ENCODE peak calls at places on chromosomes 16 and 17, in ten cellular contexts. One of them, this sample, is unnamed.

GRCh38 chr17:17757944-17758343 is 76.7 kb downstream of the RAI1 start:
- DNase-seq in body of pancreas: no peak
- DNase-seq in neuronal stem cell: no peak
- DNase-seq in thoracic aorta: no peak
- DNase-seq in colonic mucosa: no peak
- DNase-seq in pancreas: no peak
- DNase-seq in lung: no peak
- DNase-seq in ovary: no peak
- DNase-seq in cardiac muscle cell: no peak
- DNase-seq in tibial artery: no peak
- DNase-seq in this sample: no peak

GRCh38 chr17:2016494-2016893 is 8.6 kb downstream of the RTN4RL1 start:
- DNase-seq in body of pancreas: no peak
- DNase-seq in neuronal stem cell: no peak
- DNase-seq in thoracic aorta: no peak
- DNase-seq in colonic mucosa: no peak
- DNase-seq in pancreas: no peak
- DNase-seq in lung: no peak
- DNase-seq in ovary: no peak
- DNase-seq in cardiac muscle cell: no peak
- DNase-seq in tibial artery: no peak
- DNase-seq in this sample: no peak

GRCh38 chr17:30323262-30323894 is 10.5 kb downstream of the TMIGD1 start:
- DNase-seq in body of pancreas: no peak
- DNase-seq in neuronal stem cell: no peak
- DNase-seq in thoracic aorta: no peak
- DNase-seq in colonic mucosa: no peak
- DNase-seq in pancreas: no peak
- DNase-seq in lung: no peak
- DNase-seq in ovary: no peak
- DNase-seq in cardiac muscle cell: no peak
- DNase-seq in tibial artery: no peak
- DNase-seq in this sample: no peak

GRCh38 chr17:7133424-7133823 is 18.8 kb upstream of the ASGR2 start:
- DNase-seq in body of pancreas: no peak
- DNase-seq in neuronal stem cell: peak; percentile 43
- DNase-seq in thoracic aorta: no peak
- DNase-seq in colonic mucosa: no peak
- DNase-seq in pancreas: no peak
- DNase-seq in lung: peak; percentile 49
- DNase-seq in ovary: no peak
- DNase-seq in cardiac muscle cell: no peak
- DNase-seq in tibial artery: peak; percentile 43
- DNase-seq in this sample: no peak

GRCh38 chr17:81406117-81406953 is 11.1 kb downstream of the BAHCC1 start:
- DNase-seq in body of pancreas: no peak
- DNase-seq in neuronal stem cell: no peak
- DNase-seq in thoracic aorta: no peak
- DNase-seq in colonic mucosa: peak; percentile 65
- DNase-seq in pancreas: no peak
- DNase-seq in lung: no peak
- DNase-seq in ovary: no peak
- DNase-seq in cardiac muscle cell: no peak
- DNase-seq in tibial artery: no peak
- DNase-seq in this sample: no peak

GRCh38 chr16:16038950-16039349 is 89.5 kb downstream of the ABCC1 start:
- DNase-seq in body of pancreas: no peak
- DNase-seq in neuronal stem cell: no peak
- DNase-seq in thoracic aorta: no peak
- DNase-seq in colonic mucosa: no peak
- DNase-seq in pancreas: no peak
- DNase-seq in lung: no peak
- DNase-seq in ovary: no peak
- DNase-seq in cardiac muscle cell: no peak
- DNase-seq in tibial artery: no peak
- DNase-seq in this sample: no peak

GRCh38 chr17:77332981-77333685 is 192.4 kb downstream of the SEC14L1 start:
- DNase-seq in body of pancreas: no peak
- DNase-seq in neuronal stem cell: no peak
- DNase-seq in thoracic aorta: no peak
- DNase-seq in colonic mucosa: peak; percentile 18
- DNase-seq in pancreas: no peak
- DNase-seq in lung: peak; percentile 25
- DNase-seq in ovary: peak; percentile 1
- DNase-seq in cardiac muscle cell: no peak
- DNase-seq in tibial artery: no peak
- DNase-seq in this sample: no peak

GRCh38 chr17:144936-145670 is 7.7 kb downstream of the SCGB1C2 start:
- DNase-seq in body of pancreas: no peak
- DNase-seq in neuronal stem cell: no peak
- DNase-seq in thoracic aorta: no peak
- DNase-seq in colonic mucosa: peak; percentile 12
- DNase-seq in pancreas: peak; percentile 35
- DNase-seq in lung: no peak
- DNase-seq in ovary: peak; percentile 7
- DNase-seq in cardiac muscle cell: no peak
- DNase-seq in tibial artery: no peak
- DNase-seq in this sample: no peak

GRCh38 chr17:41060052-41060604 is at the start of gene KRTAP2-3:
- DNase-seq in body of pancreas: no peak
- DNase-seq in neuronal stem cell: no peak
- DNase-seq in thoracic aorta: no peak
- DNase-seq in colonic mucosa: no peak
- DNase-seq in pancreas: no peak
- DNase-seq in lung: no peak
- DNase-seq in ovary: no peak
- DNase-seq in cardiac muscle cell: no peak
- DNase-seq in tibial artery: no peak
- DNase-seq in this sample: no peak

GRCh38 chr17:41054025-41054424 is 1.0 kb downstream of the KRTAP2-2 start:
- DNase-seq in body of pancreas: no peak
- DNase-seq in neuronal stem cell: no peak
- DNase-seq in thoracic aorta: no peak
- DNase-seq in colonic mucosa: no peak
- DNase-seq in pancreas: no peak
- DNase-seq in lung: no peak
- DNase-seq in ovary: no peak
- DNase-seq in cardiac muscle cell: no peak
- DNase-seq in tibial artery: no peak
- DNase-seq in this sample: no peak

GRCh38 chr17:41061969-41062368 is 2.1 kb upstream of the KRTAP2-3 start:
- DNase-seq in body of pancreas: no peak
- DNase-seq in neuronal stem cell: no peak
- DNase-seq in thoracic aorta: no peak
- DNase-seq in colonic mucosa: no peak
- DNase-seq in pancreas: no peak
- DNase-seq in lung: no peak
- DNase-seq in ovary: no peak
- DNase-seq in cardiac muscle cell: no peak
- DNase-seq in tibial artery: no peak
- DNase-seq in this sample: no peak

GRCh38 chr17:41058741-41059140 is 1.2 kb downstream of the KRTAP2-3 start:
- DNase-seq in body of pancreas: no peak
- DNase-seq in neuronal stem cell: no peak
- DNase-seq in thoracic aorta: no peak
- DNase-seq in colonic mucosa: no peak
- DNase-seq in pancreas: no peak
- DNase-seq in lung: no peak
- DNase-seq in ovary: no peak
- DNase-seq in cardiac muscle cell: no peak
- DNase-seq in tibial artery: no peak
- DNase-seq in this sample: no peak

DNA sequence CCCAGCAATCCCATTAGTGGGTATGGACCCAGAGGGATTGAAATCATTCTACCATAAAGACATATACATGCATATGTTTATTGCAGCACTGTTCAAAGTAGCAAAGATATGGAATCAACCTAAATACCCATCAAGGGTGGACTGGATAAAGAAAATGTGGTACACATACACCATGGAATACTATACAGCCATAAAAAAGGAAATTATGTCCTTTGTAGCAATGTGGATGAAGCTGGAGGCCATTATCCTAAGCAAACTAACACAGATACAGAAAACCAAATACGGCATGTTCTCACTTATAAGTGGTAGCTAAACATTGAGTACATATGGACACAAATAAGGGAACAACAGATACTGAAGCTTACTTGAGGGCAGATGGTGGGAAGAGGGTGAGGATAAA is 2.4 kb downstream of the KRTAP2-3 start:
- DNase-seq in body of pancreas: no peak
- DNase-seq in neuronal stem cell: no peak
- DNase-seq in thoracic aorta: no peak
- DNase-seq in colonic mucosa: no peak
- DNase-seq in pancreas: no peak
- DNase-seq in lung: no peak
- DNase-seq in ovary: no peak
- DNase-seq in cardiac muscle cell: no peak
- DNase-seq in tibial artery: no peak
- DNase-seq in this sample: no peak
- H3K4me3 ChIP-seq in body of pancreas: no peak overlapping the region
- H3K4me3 ChIP-seq in neuronal stem cell: no peak overlapping the region
- H3K4me3 ChIP-seq in thoracic aorta: no peak overlapping the region
- H3K4me3 ChIP-seq in colonic mucosa: no peak overlapping the region
- H3K4me3 ChIP-seq in pancreas: no peak overlapping the region
- H3K4me3 ChIP-seq in lung: no peak overlapping the region
- H3K4me3 ChIP-seq in ovary: no peak overlapping the region
- H3K4me3 ChIP-seq in cardiac muscle cell: no peak overlapping the region
- H3K4me3 ChIP-seq in tibial artery: no peak overlapping the region
- H3K4me3 ChIP-seq in this sample: no peak overlapping the region

GRCh38 chr16:54287018-54287757 is 601 bp upstream of the IRX3 start:
- DNase-seq in body of pancreas: no peak
- DNase-seq in neuronal stem cell: peak; percentile 32
- DNase-seq in thoracic aorta: no peak
- DNase-seq in colonic mucosa: no peak
- DNase-seq in pancreas: peak; percentile 66
- DNase-seq in lung: no peak
- DNase-seq in ovary: no peak
- DNase-seq in cardiac muscle cell: no peak
- DNase-seq in tibial artery: no peak
- DNase-seq in this sample: no peak

GRCh38 chr16:54290203-54291106 is 3.9 kb upstream of the IRX3 start:
- DNase-seq in body of pancreas: no peak
- DNase-seq in neuronal stem cell: peak; percentile 41
- DNase-seq in thoracic aorta: no peak
- DNase-seq in colonic mucosa: no peak
- DNase-seq in pancreas: no peak
- DNase-seq in lung: no peak
- DNase-seq in ovary: no peak
- DNase-seq in cardiac muscle cell: peak; percentile 46
- DNase-seq in tibial artery: no peak
- DNase-seq in this sample: no peak

GRCh38 chr16:54287758-54288591 is 1.4 kb upstream of the IRX3 start:
- DNase-seq in body of pancreas: no peak
- DNase-seq in neuronal stem cell: peak; percentile 24
- DNase-seq in thoracic aorta: no peak
- DNase-seq in colonic mucosa: no peak
- DNase-seq in pancreas: no peak
- DNase-seq in lung: no peak
- DNase-seq in ovary: no peak
- DNase-seq in cardiac muscle cell: peak; percentile 55
- DNase-seq in tibial artery: no peak
- DNase-seq in this sample: no peak

GRCh38 chr16:54289242-54290051 is 2.9 kb upstream of the IRX3 start:
- DNase-seq in body of pancreas: no peak
- DNase-seq in neuronal stem cell: peak; percentile 56
- DNase-seq in thoracic aorta: no peak
- DNase-seq in colonic mucosa: no peak
- DNase-seq in pancreas: peak; percentile 65
- DNase-seq in lung: no peak
- DNase-seq in ovary: no peak
- DNase-seq in cardiac muscle cell: peak; percentile 72
- DNase-seq in tibial artery: no peak
- DNase-seq in this sample: no peak

GRCh38 chr16:54288592-54289241 is 2.1 kb upstream of the IRX3 start:
- DNase-seq in body of pancreas: no peak
- DNase-seq in neuronal stem cell: no peak
- DNase-seq in thoracic aorta: no peak
- DNase-seq in colonic mucosa: no peak
- DNase-seq in pancreas: no peak
- DNase-seq in lung: no peak
- DNase-seq in ovary: no peak
- DNase-seq in cardiac muscle cell: no peak
- DNase-seq in tibial artery: no peak
- DNase-seq in this sample: no peak
- H3K27me3 ChIP-seq in body of pancreas: no peaks in the 10 kb centered on the region
- H3K27me3 ChIP-seq in neuronal stem cell: peaks cover 40% of the 10 kb centered on the region
- H3K27me3 ChIP-seq in thoracic aorta: peaks cover 12% of the 10 kb centered on the region
- H3K27me3 ChIP-seq in colonic mucosa: peaks cover 80% of the 10 kb centered on the region
- H3K27me3 ChIP-seq in pancreas: no peaks in the 10 kb centered on the region
- H3K27me3 ChIP-seq in lung: peaks cover 6% of the 10 kb centered on the region
- H3K27me3 ChIP-seq in ovary: peaks cover 3% of the 10 kb centered on the region
- H3K27me3 ChIP-seq in cardiac muscle cell: peaks cover 5% of the 10 kb centered on the region
- H3K27me3 ChIP-seq in tibial artery: no peaks in the 10 kb centered on the region
- H3K27me3 ChIP-seq in this sample: peaks cover 51% of the 10 kb centered on the region

GRCh38 chr17:72976971-72977767 is 115.3 kb downstream of the SLC39A11 start:
- DNase-seq in body of pancreas: peak; percentile 65
- DNase-seq in neuronal stem cell: no peak
- DNase-seq in thoracic aorta: no peak
- DNase-seq in colonic mucosa: no peak
- DNase-seq in pancreas: no peak
- DNase-seq in lung: peak; percentile 32
- DNase-seq in ovary: peak; percentile 55
- DNase-seq in cardiac muscle cell: peak; percentile 66
- DNase-seq in tibial artery: peak; percentile 42
- DNase-seq in this sample: no peak

GRCh38 chr17:72974605-72975232 is 117.8 kb downstream of the SLC39A11 start:
- DNase-seq in body of pancreas: no peak
- DNase-seq in neuronal stem cell: no peak
- DNase-seq in thoracic aorta: no peak
- DNase-seq in colonic mucosa: no peak
- DNase-seq in pancreas: no peak
- DNase-seq in lung: no peak
- DNase-seq in ovary: no peak
- DNase-seq in cardiac muscle cell: no peak
- DNase-seq in tibial artery: no peak
- DNase-seq in this sample: no peak

GRCh38 chr17:72978593-72979218 is 113.8 kb downstream of the SLC39A11 start:
- DNase-seq in body of pancreas: no peak
- DNase-seq in neuronal stem cell: no peak
- DNase-seq in thoracic aorta: no peak
- DNase-seq in colonic mucosa: no peak
- DNase-seq in pancreas: no peak
- DNase-seq in lung: no peak
- DNase-seq in ovary: no peak
- DNase-seq in cardiac muscle cell: peak; percentile 49
- DNase-seq in tibial artery: no peak
- DNase-seq in this sample: no peak

GRCh38 chr17:72975509-72975908 is 117.0 kb downstream of the SLC39A11 start:
- DNase-seq in body of pancreas: no peak
- DNase-seq in neuronal stem cell: no peak
- DNase-seq in thoracic aorta: no peak
- DNase-seq in colonic mucosa: no peak
- DNase-seq in pancreas: no peak
- DNase-seq in lung: no peak
- DNase-seq in ovary: no peak
- DNase-seq in cardiac muscle cell: no peak
- DNase-seq in tibial artery: no peak
- DNase-seq in this sample: no peak

GRCh38 chr17:72977768-72978417 is 114.6 kb downstream of the SLC39A11 start:
- DNase-seq in body of pancreas: peak; percentile 60
- DNase-seq in neuronal stem cell: no peak
- DNase-seq in thoracic aorta: no peak
- DNase-seq in colonic mucosa: no peak
- DNase-seq in pancreas: no peak
- DNase-seq in lung: no peak
- DNase-seq in ovary: no peak
- DNase-seq in cardiac muscle cell: no peak
- DNase-seq in tibial artery: no peak
- DNase-seq in this sample: no peak
- H3K4me1 ChIP-seq in body of pancreas: peaks cover 24% of the 10 kb centered on the region
- H3K4me1 ChIP-seq in neuronal stem cell: no peaks in the 10 kb centered on the region
- H3K4me1 ChIP-seq in thoracic aorta: peaks cover 11% of the 10 kb centered on the region
- H3K4me1 ChIP-seq in colonic mucosa: peaks cover 7% of the 10 kb centered on the region
- H3K4me1 ChIP-seq in pancreas: peaks cover 13% of the 10 kb centered on the region
- H3K4me1 ChIP-seq in lung: peaks cover 4% of the 10 kb centered on the region
- H3K4me1 ChIP-seq in ovary: peaks cover 3% of the 10 kb centered on the region
- H3K4me1 ChIP-seq in cardiac muscle cell: peaks cover 6% of the 10 kb centered on the region
- H3K4me1 ChIP-seq in tibial artery: peaks cover 16% of the 10 kb centered on the region
- H3K4me1 ChIP-seq in this sample: no peaks in the 10 kb centered on the region

GRCh38 chr16:68644303-68644702 is 807 bp upstream of the CDH3 start:
- DNase-seq in body of pancreas: no peak
- DNase-seq in neuronal stem cell: no peak
- DNase-seq in thoracic aorta: no peak
- DNase-seq in colonic mucosa: peak; percentile 27
- DNase-seq in pancreas: no peak
- DNase-seq in lung: no peak
- DNase-seq in ovary: peak; percentile 62
- DNase-seq in cardiac muscle cell: peak; percentile 31
- DNase-seq in tibial artery: no peak
- DNase-seq in this sample: no peak
- H3K4me3 ChIP-seq in body of pancreas: no peak overlapping the region
- H3K4me3 ChIP-seq in neuronal stem cell: no peak overlapping the region
- H3K4me3 ChIP-seq in thoracic aorta: peak overlapping the region; percentile 49
- H3K4me3 ChIP-seq in colonic mucosa: peak overlapping the region; percentile 49
- H3K4me3 ChIP-seq in pancreas: no peak overlapping the region
- H3K4me3 ChIP-seq in lung: no peak overlapping the region
- H3K4me3 ChIP-seq in ovary: peak overlapping the region; percentile 68
- H3K4me3 ChIP-seq in cardiac muscle cell: peak overlapping the region; percentile 91
- H3K4me3 ChIP-seq in tibial artery: no peak overlapping the region
- H3K4me3 ChIP-seq in this sample: peak overlapping the region; percentile 61

This sample was measured in iPS DF 6.9.